ENCODE peak calls at places on chromosomes 13 and 19, in nine cellular contexts. Y is mucosa of descending colon, G is cardiac fibroblast, Z is fibroblast of villous mesenchyme, H is ascending aorta, L is uterus, M is IMR-90, S is psoas muscle, F is BJ. U is an unnamed sample.

GRCh38 chr13:97275265-97275664 is 53.1 kb downstream of the MBNL2 start:
- DNase-seq in Y (no peak), G (peak), Z (peak), H (no peak), L (no peak), M (peak), S (no peak), F (peak), U (peak)

GRCh38 chr19:14031719-14032480 is at the start of gene IL27RA:
- DNase-seq in Y (peak), G (peak), Z (peak), H (no peak), L (peak), M (peak), S (peak), F (no peak), U (no peak)

GRCh38 chr13:51632643-51633357 is 48.5 kb downstream of the WDFY2 start:
- DNase-seq in Y (no peak), G (no peak), Z (no peak), H (no peak), L (no peak), M (no peak), S (no peak), F (no peak), U (no peak)

GRCh38 chr19:7225741-7226140 is 68.5 kb downstream of the INSR start:
- DNase-seq in Y (no peak), G (no peak), Z (no peak), H (no peak), L (no peak), M (no peak), S (no peak), F (no peak), U (no peak)

GRCh38 chr13:40136896-40137295 is 481.4 kb downstream of the COG6 start:
- DNase-seq in Y (no peak), G (no peak), Z (peak), H (no peak), L (no peak), M (no peak), S (no peak), F (no peak), U (no peak)

GRCh38 chr13:80037505-80037888 is 303.4 kb downstream of the SPRY2 start:
- DNase-seq in Y (no peak), G (peak), Z (peak), H (no peak), L (no peak), M (peak), S (no peak), F (peak), U (peak)

GRCh38 chr13:101218484-101218883 is 197.8 kb downstream of the NALCN start:
- DNase-seq in Y (no peak), G (no peak), Z (no peak), H (no peak), L (no peak), M (peak), S (no peak), F (no peak), U (no peak)

GRCh38 chr13:25501231-25501630 is 129.5 kb downstream of the ATP8A2 start:
- DNase-seq in Y (no peak), G (no peak), Z (no peak), H (no peak), L (no peak), M (no peak), S (no peak), F (no peak), U (no peak)

GRCh38 chr13:31485651-31486051 is 253.7 kb upstream of the RXFP2 start:
- DNase-seq in Y (no peak), G (peak), Z (peak), H (no peak), L (no peak), M (no peak), S (no peak), F (no peak), U (no peak)

GRCh38 chr19:40366697-40367561 is 18.4 kb downstream of the PLD3 start:
- DNase-seq in Y (no peak), G (peak), Z (peak), H (no peak), L (no peak), M (peak), S (no peak), F (no peak), U (peak)

GRCh38 chr13:105679832-105680231 is 855.6 kb downstream of the EFNB2 start:
- DNase-seq in Y (no peak), G (no peak), Z (no peak), H (no peak), L (no peak), M (no peak), S (no peak), F (no peak), U (no peak)

GRCh38 chr13:40640845-40641458 is 25.5 kb downstream of the FOXO1 start:
- DNase-seq in Y (no peak), G (no peak), Z (no peak), H (no peak), L (no peak), M (no peak), S (no peak), F (no peak), U (no peak)

GRCh38 chr19:7633619-7634018 is at the start of gene PCP2:
- DNase-seq in Y (no peak), G (no peak), Z (no peak), H (no peak), L (no peak), M (no peak), S (no peak), F (no peak), U (no peak)

GRCh38 chr13:26950968-26951367 is 190.4 kb upstream of the GPR12 start:
- DNase-seq in Y (peak), G (no peak), Z (no peak), H (no peak), L (no peak), M (no peak), S (no peak), F (no peak), U (no peak)

GRCh38 chr19:10104665-10105221 is 1.4 kb upstream of the PPAN start:
- DNase-seq in Y (peak), G (no peak), Z (no peak), H (no peak), L (no peak), M (no peak), S (no peak), F (no peak), U (no peak)

GRCh38 chr13:48975926-48976676 is 389 bp downstream of the FNDC3A start:
- DNase-seq in Y (peak), G (peak), Z (peak), H (peak), L (peak), M (peak), S (peak), F (no peak), U (peak)

GRCh38 chr13:26660761-26661160 is 99.8 kb downstream of the GPR12 start:
- DNase-seq in Y (no peak), G (no peak), Z (no peak), H (no peak), L (no peak), M (no peak), S (no peak), F (no peak), U (no peak)

GRCh38 chr19:11944656-11945055 is 19.7 kb downstream of the ZNF700 start:
- DNase-seq in Y (no peak), G (no peak), Z (no peak), H (no peak), L (no peak), M (no peak), S (no peak), F (no peak), U (no peak)

GRCh38 chr19:29439021-29439420 is 86.8 kb upstream of the VSTM2B start:
- DNase-seq in Y (no peak), G (no peak), Z (no peak), H (no peak), L (no peak), M (no peak), S (no peak), F (no peak), U (no peak)

GRCh38 chr19:49497047-49497789 is 984 bp downstream of the RPS11 start:
- DNase-seq in Y (peak), G (peak), Z (peak), H (no peak), L (no peak), M (peak), S (peak), F (no peak), U (no peak)

GRCh38 chr13:62747629-62748028 is 1332.0 kb upstream of the PCDH20 start:
- DNase-seq in Y (no peak), G (no peak), Z (no peak), H (no peak), L (no peak), M (peak), S (no peak), F (peak), U (no peak)

GRCh38 chr13:49733181-49733951 is 42.1 kb upstream of the EBPL start:
- DNase-seq in Y (no peak), G (peak), Z (no peak), H (no peak), L (no peak), M (peak), S (no peak), F (no peak), U (no peak)

GRCh38 chr13:28753208-28753892 is 34.6 kb upstream of the SLC46A3 start:
- DNase-seq in Y (peak), G (peak), Z (peak), H (peak), L (no peak), M (peak), S (no peak), F (peak), U (peak)

DNA sequence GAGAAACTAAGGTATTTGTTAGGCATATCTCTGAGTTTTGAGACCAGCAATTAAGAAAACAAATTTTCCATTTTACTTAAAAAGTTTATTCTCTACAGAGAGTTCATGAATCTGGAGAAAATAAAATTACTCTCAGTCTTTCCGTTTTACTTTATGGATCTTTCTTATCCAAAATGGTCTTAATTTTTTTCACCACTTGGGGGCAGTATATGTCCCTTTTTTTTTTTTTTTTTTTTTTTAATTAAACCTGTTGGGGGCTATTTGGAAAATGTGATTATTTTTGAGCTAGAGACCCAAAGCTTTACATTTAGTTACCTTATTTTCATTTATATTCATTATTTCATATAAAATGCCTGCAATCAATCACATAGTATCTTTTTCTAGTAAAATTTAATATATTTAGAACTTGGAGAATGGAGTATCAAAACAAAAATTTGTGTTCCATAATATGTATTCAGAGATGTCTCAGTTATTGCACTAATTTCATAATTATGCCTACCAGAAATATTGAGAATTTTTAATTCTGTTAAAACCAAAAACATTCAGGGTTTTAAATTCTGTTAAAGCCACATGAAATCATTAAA is 27.1 kb downstream of the PIBF1 start:
- DNase-seq in Y (no peak), G (peak), Z (peak), H (no peak), L (no peak), M (peak), S (no peak), F (no peak), U (no peak)
- TF ChIP-seq CTCF in Y (peak), G (peak), Z (peak), H (peak), L (peak), M (peak), S (peak), F (peak), U (no peak)

DNA sequence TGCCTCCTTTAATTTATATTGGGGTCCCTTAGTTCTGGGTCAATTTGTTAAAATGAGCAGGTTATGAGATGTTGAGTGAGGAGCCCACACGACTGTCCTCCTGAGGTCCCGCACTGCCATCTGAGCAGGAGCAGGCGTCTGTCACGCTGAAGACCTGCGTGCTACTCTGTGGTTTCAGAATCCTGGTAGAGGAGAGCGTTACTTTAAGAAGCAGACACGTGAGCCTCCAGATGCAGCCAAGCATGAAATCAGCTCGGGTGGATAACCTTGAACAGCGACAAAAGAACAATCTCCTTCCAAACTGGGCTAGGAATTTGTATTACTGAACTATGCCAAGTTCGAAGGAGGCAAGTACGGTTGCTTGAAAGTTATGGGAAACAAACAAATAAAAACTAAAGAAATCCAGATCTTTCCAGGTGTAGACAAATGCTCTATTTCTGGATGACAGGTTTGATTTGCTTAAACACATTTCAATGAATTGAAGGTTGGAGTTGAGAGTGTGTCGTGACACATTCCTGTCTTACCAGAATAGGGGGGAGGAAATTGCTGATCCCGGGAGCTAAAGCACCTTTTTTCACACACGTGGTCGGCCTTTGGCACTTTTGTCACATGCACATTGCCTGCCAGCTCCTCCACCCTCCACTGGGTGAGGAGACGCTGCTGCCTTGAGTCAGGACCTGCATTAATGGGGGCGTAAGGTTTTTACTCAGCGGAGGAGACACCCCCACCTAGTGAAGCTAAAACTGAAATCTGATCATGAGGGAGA is 945.5 kb upstream of the SLC10A2 start:
- DNase-seq in Y (no peak), G (peak), Z (peak), H (no peak), L (no peak), M (no peak), S (no peak), F (no peak), U (peak)
- H3K4me3 ChIP-seq in Y (no peak), G (no peak), Z (no peak), H (no peak), L (no peak), M (no peak), S (peak), F (no peak), U (no peak)

DNA sequence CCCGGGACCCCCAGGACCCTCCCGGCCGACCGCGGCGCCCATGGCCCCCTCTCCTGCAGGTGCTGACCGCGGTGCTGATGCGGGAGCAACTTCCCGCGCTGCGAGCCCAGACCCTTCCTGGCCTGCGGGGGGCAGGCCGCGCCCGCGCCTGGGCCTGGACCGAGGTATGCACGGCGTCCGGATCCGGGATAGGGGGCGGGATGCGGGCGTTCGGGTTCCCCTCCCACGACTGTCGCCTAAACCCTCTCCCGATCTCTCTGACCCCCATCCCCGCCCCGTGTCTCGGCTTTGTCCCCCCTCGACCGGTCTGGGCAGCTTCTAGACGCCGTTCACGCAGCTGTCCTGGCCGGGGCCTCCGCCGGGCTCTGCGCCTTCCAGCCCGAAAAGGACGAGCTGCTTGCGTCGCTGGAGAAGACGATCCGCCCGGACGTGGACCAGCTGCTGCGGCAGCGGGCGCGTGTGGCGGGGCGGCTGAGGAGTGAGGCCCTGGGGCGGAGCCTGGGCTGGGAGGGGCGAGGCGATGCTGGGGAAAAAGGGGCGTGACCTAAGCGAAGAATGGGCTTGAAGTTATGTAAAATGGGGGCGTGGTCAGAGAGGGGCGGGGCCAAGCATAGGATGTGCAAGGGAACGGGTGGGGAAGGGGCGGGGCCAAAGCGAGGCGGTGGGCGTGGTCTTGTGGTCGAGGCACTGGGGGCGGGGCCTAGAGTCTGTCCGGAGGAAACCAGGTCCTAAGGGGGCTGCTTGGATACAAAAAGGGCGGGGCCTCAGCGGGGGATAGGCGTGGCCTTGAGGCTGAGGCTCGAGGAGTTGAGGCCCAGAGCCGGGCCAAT is 15.9 kb upstream of the COLGALT1 start:
- DNase-seq in Y (peak), G (peak), Z (peak), H (peak), L (peak), M (peak), S (peak), F (peak), U (peak)
- TF ChIP-seq CTCF in Y (no peak), G (peak), Z (peak), H (peak), L (peak), M (peak), S (peak), F (peak), U (peak)

DNA sequence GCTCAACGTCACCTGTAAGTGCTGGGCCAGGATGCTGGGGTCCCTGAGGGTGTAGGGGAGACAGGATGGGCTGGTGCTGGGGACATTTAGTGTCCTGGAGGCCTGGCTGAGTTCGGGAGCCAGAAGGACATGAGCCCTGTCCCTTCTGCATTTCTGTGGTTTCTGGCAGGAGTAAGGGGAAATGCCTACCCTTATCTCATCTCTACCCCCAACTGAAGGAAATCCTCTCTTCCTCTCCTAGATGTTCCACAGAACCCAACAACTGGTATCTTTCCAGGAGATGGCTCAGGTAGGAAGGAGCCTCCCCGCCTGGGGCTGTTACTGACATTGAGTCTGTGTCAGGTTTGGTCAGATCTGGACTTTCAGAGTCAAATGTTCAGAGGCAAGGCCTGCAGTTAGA is 1.2 kb downstream of the CD33 start:
- DNase-seq in Y (no peak), G (no peak), Z (no peak), H (no peak), L (no peak), M (no peak), S (no peak), F (no peak), U (no peak)
- H3K4me3 ChIP-seq in Y (no peak), G (no peak), Z (no peak), H (no peak), L (no peak), M (no peak), S (peak), F (no peak), U (no peak)

GRCh38 chr19:37362733-37363132 is 8.2 kb upstream of the ZNF527 start:
- DNase-seq in Y (peak), G (no peak), Z (no peak), H (no peak), L (no peak), M (no peak), S (no peak), F (no peak), U (no peak)
- TF ChIP-seq CTCF in Y (no peak), G (peak), Z (peak), H (no peak), L (no peak), M (no peak), S (no peak), F (no peak), U (peak)

U was measured in astrocyte of the cerebellum.